ENCODE peak calls at places on chromosomes 2 and 18, in nine cellular contexts. One of them, this sample, is unnamed.

GRCh38 chr2:45729753-45730512 is 78.5 kb downstream of the PRKCE start:
- DNase-seq in epithelial cell of esophagus: peak
- DNase-seq in dorsolateral prefrontal cortex: no peak
- DNase-seq in left ventricle myocardium inferior: no peak
- DNase-seq in sigmoid colon: no peak
- DNase-seq in CD4-positive, alpha-beta T cell: no peak
- DNase-seq in mesothelial cell of epicardium: no peak
- DNase-seq in thyroid gland: peak
- DNase-seq in AG09319: no peak
- DNase-seq in this sample: no peak

GRCh38 chr2:121828281-121828731 is 72.9 kb downstream of the TSN start:
- DNase-seq in epithelial cell of esophagus: peak
- DNase-seq in dorsolateral prefrontal cortex: no peak
- DNase-seq in left ventricle myocardium inferior: no peak
- DNase-seq in sigmoid colon: no peak
- DNase-seq in CD4-positive, alpha-beta T cell: no peak
- DNase-seq in mesothelial cell of epicardium: no peak
- DNase-seq in thyroid gland: no peak
- DNase-seq in AG09319: no peak
- DNase-seq in this sample: no peak

GRCh38 chr18:48355526-48356115 is 53.6 kb downstream of the ZBTB7C start:
- DNase-seq in epithelial cell of esophagus: no peak
- DNase-seq in dorsolateral prefrontal cortex: no peak
- DNase-seq in left ventricle myocardium inferior: no peak
- DNase-seq in sigmoid colon: peak
- DNase-seq in CD4-positive, alpha-beta T cell: no peak
- DNase-seq in mesothelial cell of epicardium: no peak
- DNase-seq in thyroid gland: peak
- DNase-seq in AG09319: no peak
- DNase-seq in this sample: no peak

GRCh38 chr18:47100214-47100831 is 50.0 kb downstream of the HDHD2 start:
- DNase-seq in epithelial cell of esophagus: peak
- DNase-seq in dorsolateral prefrontal cortex: peak
- DNase-seq in left ventricle myocardium inferior: peak
- DNase-seq in sigmoid colon: peak
- DNase-seq in CD4-positive, alpha-beta T cell: peak
- DNase-seq in mesothelial cell of epicardium: no peak
- DNase-seq in thyroid gland: peak
- DNase-seq in AG09319: no peak
- DNase-seq in this sample: peak

GRCh38 chr18:36169938-36170337 is 17.4 kb upstream of the MOCOS start:
- DNase-seq in epithelial cell of esophagus: no peak
- DNase-seq in dorsolateral prefrontal cortex: no peak
- DNase-seq in left ventricle myocardium inferior: no peak
- DNase-seq in sigmoid colon: no peak
- DNase-seq in CD4-positive, alpha-beta T cell: no peak
- DNase-seq in mesothelial cell of epicardium: no peak
- DNase-seq in thyroid gland: no peak
- DNase-seq in AG09319: no peak
- DNase-seq in this sample: no peak

GRCh38 chr2:20223345-20224190 is 1.4 kb downstream of the SDC1 start:
- DNase-seq in epithelial cell of esophagus: peak
- DNase-seq in dorsolateral prefrontal cortex: no peak
- DNase-seq in left ventricle myocardium inferior: no peak
- DNase-seq in sigmoid colon: no peak
- DNase-seq in CD4-positive, alpha-beta T cell: no peak
- DNase-seq in mesothelial cell of epicardium: no peak
- DNase-seq in thyroid gland: peak
- DNase-seq in AG09319: no peak
- DNase-seq in this sample: no peak

GRCh38 chr2:236571161-236571560 is 1.5 kb downstream of the ACKR3 start:
- DNase-seq in epithelial cell of esophagus: no peak
- DNase-seq in dorsolateral prefrontal cortex: no peak
- DNase-seq in left ventricle myocardium inferior: no peak
- DNase-seq in sigmoid colon: peak
- DNase-seq in CD4-positive, alpha-beta T cell: no peak
- DNase-seq in mesothelial cell of epicardium: no peak
- DNase-seq in thyroid gland: peak
- DNase-seq in AG09319: no peak
- DNase-seq in this sample: no peak

GRCh38 chr18:10953672-10954071 is 195.7 kb downstream of the PIEZO2 start:
- DNase-seq in epithelial cell of esophagus: no peak
- DNase-seq in dorsolateral prefrontal cortex: no peak
- DNase-seq in left ventricle myocardium inferior: no peak
- DNase-seq in sigmoid colon: no peak
- DNase-seq in CD4-positive, alpha-beta T cell: no peak
- DNase-seq in mesothelial cell of epicardium: no peak
- DNase-seq in thyroid gland: no peak
- DNase-seq in AG09319: no peak
- DNase-seq in this sample: no peak

GRCh38 chr2:212619954-212620353 is 81.4 kb upstream of the ERBB4 start:
- DNase-seq in epithelial cell of esophagus: peak
- DNase-seq in dorsolateral prefrontal cortex: no peak
- DNase-seq in left ventricle myocardium inferior: no peak
- DNase-seq in sigmoid colon: no peak
- DNase-seq in CD4-positive, alpha-beta T cell: no peak
- DNase-seq in mesothelial cell of epicardium: no peak
- DNase-seq in thyroid gland: no peak
- DNase-seq in AG09319: no peak
- DNase-seq in this sample: no peak

GRCh38 chr2:39664898-39665591 is 672 bp upstream of the TMEM178A start:
- DNase-seq in epithelial cell of esophagus: no peak
- DNase-seq in dorsolateral prefrontal cortex: no peak
- DNase-seq in left ventricle myocardium inferior: no peak
- DNase-seq in sigmoid colon: no peak
- DNase-seq in CD4-positive, alpha-beta T cell: no peak
- DNase-seq in mesothelial cell of epicardium: no peak
- DNase-seq in thyroid gland: peak
- DNase-seq in AG09319: no peak
- DNase-seq in this sample: no peak

GRCh38 chr2:37061312-37061711 is 22.9 kb downstream of the HEATR5B start:
- DNase-seq in epithelial cell of esophagus: no peak
- DNase-seq in dorsolateral prefrontal cortex: no peak
- DNase-seq in left ventricle myocardium inferior: no peak
- DNase-seq in sigmoid colon: no peak
- DNase-seq in CD4-positive, alpha-beta T cell: no peak
- DNase-seq in mesothelial cell of epicardium: no peak
- DNase-seq in thyroid gland: no peak
- DNase-seq in AG09319: no peak
- DNase-seq in this sample: no peak

GRCh38 chr2:216391401-216391800 is 19.1 kb upstream of the MARCHF4 start:
- DNase-seq in epithelial cell of esophagus: peak
- DNase-seq in dorsolateral prefrontal cortex: no peak
- DNase-seq in left ventricle myocardium inferior: no peak
- DNase-seq in sigmoid colon: no peak
- DNase-seq in CD4-positive, alpha-beta T cell: no peak
- DNase-seq in mesothelial cell of epicardium: no peak
- DNase-seq in thyroid gland: no peak
- DNase-seq in AG09319: no peak
- DNase-seq in this sample: no peak

GRCh38 chr2:56191617-56192016 is 7.8 kb downstream of the CCDC85A start:
- DNase-seq in epithelial cell of esophagus: peak
- DNase-seq in dorsolateral prefrontal cortex: no peak
- DNase-seq in left ventricle myocardium inferior: no peak
- DNase-seq in sigmoid colon: no peak
- DNase-seq in CD4-positive, alpha-beta T cell: no peak
- DNase-seq in mesothelial cell of epicardium: no peak
- DNase-seq in thyroid gland: peak
- DNase-seq in AG09319: no peak
- DNase-seq in this sample: no peak

GRCh38 chr2:28958689-28959088 is 22.4 kb upstream of the TOGARAM2 start:
- DNase-seq in epithelial cell of esophagus: peak
- DNase-seq in dorsolateral prefrontal cortex: peak
- DNase-seq in left ventricle myocardium inferior: peak
- DNase-seq in sigmoid colon: peak
- DNase-seq in CD4-positive, alpha-beta T cell: no peak
- DNase-seq in mesothelial cell of epicardium: no peak
- DNase-seq in thyroid gland: peak
- DNase-seq in AG09319: peak
- DNase-seq in this sample: peak

GRCh38 chr2:151916632-151917031 is 88.4 kb upstream of the ARL5A start:
- DNase-seq in epithelial cell of esophagus: no peak
- DNase-seq in dorsolateral prefrontal cortex: no peak
- DNase-seq in left ventricle myocardium inferior: no peak
- DNase-seq in sigmoid colon: no peak
- DNase-seq in CD4-positive, alpha-beta T cell: no peak
- DNase-seq in mesothelial cell of epicardium: no peak
- DNase-seq in thyroid gland: no peak
- DNase-seq in AG09319: no peak
- DNase-seq in this sample: no peak
- TF ChIP-seq CTCF in epithelial cell of esophagus: no peak
- TF ChIP-seq CTCF in dorsolateral prefrontal cortex: no peak
- TF ChIP-seq CTCF in left ventricle myocardium inferior: no peak
- TF ChIP-seq CTCF in sigmoid colon: no peak
- TF ChIP-seq CTCF in CD4-positive, alpha-beta T cell: no peak
- TF ChIP-seq CTCF in mesothelial cell of epicardium: no peak
- TF ChIP-seq CTCF in thyroid gland: no peak
- TF ChIP-seq CTCF in AG09319: no peak
- TF ChIP-seq CTCF in this sample: no peak

GRCh38 chr2:234733795-234734600 is 217.8 kb upstream of the SH3BP4 start:
- DNase-seq in epithelial cell of esophagus: no peak
- DNase-seq in dorsolateral prefrontal cortex: no peak
- DNase-seq in left ventricle myocardium inferior: no peak
- DNase-seq in sigmoid colon: no peak
- DNase-seq in CD4-positive, alpha-beta T cell: no peak
- DNase-seq in mesothelial cell of epicardium: no peak
- DNase-seq in thyroid gland: no peak
- DNase-seq in AG09319: no peak
- DNase-seq in this sample: no peak
- TF ChIP-seq CTCF in epithelial cell of esophagus: no peak
- TF ChIP-seq CTCF in dorsolateral prefrontal cortex: no peak
- TF ChIP-seq CTCF in left ventricle myocardium inferior: no peak
- TF ChIP-seq CTCF in sigmoid colon: no peak
- TF ChIP-seq CTCF in CD4-positive, alpha-beta T cell: no peak
- TF ChIP-seq CTCF in mesothelial cell of epicardium: no peak
- TF ChIP-seq CTCF in thyroid gland: no peak
- TF ChIP-seq CTCF in AG09319: no peak
- TF ChIP-seq CTCF in this sample: no peak

DNA sequence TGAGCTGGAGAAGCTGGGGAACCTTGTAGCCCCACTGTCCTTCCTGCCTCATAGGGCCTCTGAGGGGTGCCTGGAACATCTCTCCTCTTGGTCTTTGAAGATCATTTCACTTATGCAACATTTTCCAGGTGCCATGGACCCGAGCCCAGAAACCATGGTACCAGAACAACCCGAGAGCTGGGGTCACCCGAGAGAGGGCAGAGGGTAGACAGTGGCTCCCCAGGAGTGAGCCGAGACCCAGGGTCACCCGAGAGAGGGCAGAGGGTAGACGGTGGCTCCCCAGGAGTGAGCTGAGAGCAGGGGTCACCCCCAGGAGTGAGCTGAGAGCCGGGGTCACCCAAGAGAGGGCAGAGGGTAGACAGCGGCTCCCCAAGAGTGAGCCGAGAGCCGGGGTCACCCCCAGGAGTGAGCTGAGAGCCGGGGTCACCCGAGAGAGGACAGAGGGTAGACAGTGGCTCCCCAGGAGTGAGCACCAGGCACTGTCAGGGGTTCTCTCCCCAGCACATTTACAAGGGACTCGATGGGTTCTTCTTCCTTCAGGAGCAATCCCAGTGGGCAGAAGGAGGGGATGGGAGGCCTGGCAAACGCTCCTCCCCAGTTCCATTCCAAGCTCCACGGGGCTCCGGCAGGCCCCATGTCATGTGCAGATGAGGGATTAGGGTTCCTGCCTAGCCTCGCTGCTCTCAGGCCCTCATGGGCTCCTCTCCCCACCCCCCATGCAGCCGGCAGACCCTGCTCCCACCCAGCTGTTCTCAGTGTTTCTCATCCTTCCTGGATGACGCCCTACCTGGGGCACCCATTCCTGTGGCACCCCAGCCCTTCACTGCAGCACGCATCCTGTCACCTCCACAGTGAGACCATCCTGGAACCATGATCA is 163.5 kb downstream of the RTP5 start:
- DNase-seq in epithelial cell of esophagus: no peak
- DNase-seq in dorsolateral prefrontal cortex: no peak
- DNase-seq in left ventricle myocardium inferior: no peak
- DNase-seq in sigmoid colon: peak
- DNase-seq in CD4-positive, alpha-beta T cell: no peak
- DNase-seq in mesothelial cell of epicardium: no peak
- DNase-seq in thyroid gland: no peak
- DNase-seq in AG09319: no peak
- DNase-seq in this sample: no peak
- TF ChIP-seq CTCF in epithelial cell of esophagus: no peak
- TF ChIP-seq CTCF in dorsolateral prefrontal cortex: no peak
- TF ChIP-seq CTCF in left ventricle myocardium inferior: no peak
- TF ChIP-seq CTCF in sigmoid colon: no peak
- TF ChIP-seq CTCF in CD4-positive, alpha-beta T cell: no peak
- TF ChIP-seq CTCF in mesothelial cell of epicardium: no peak
- TF ChIP-seq CTCF in thyroid gland: no peak
- TF ChIP-seq CTCF in AG09319: no peak
- TF ChIP-seq CTCF in this sample: no peak

DNA sequence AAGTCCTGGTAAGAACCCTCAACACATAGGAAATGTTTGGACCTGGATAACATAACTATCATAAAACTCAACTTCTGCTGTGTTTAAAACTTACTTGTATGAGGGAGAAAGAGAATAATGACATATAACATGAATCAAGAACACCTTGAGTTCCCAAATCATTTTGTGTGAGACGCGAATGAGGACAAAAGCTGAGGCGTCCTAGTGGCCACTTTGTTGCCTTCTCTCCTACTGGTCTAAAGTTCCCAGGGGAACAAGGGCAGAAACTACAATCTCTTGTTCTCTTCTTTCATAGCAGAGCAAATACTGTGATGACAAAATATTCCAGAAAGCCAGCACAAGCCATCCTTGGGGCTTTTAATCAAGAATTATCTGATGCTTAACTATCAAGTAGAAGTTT is 8.3 kb upstream of the LCT start:
- DNase-seq in epithelial cell of esophagus: no peak
- DNase-seq in dorsolateral prefrontal cortex: no peak
- DNase-seq in left ventricle myocardium inferior: no peak
- DNase-seq in sigmoid colon: no peak
- DNase-seq in CD4-positive, alpha-beta T cell: no peak
- DNase-seq in mesothelial cell of epicardium: no peak
- DNase-seq in thyroid gland: no peak
- DNase-seq in AG09319: no peak
- DNase-seq in this sample: no peak
- TF ChIP-seq CTCF in epithelial cell of esophagus: no peak
- TF ChIP-seq CTCF in dorsolateral prefrontal cortex: no peak
- TF ChIP-seq CTCF in left ventricle myocardium inferior: no peak
- TF ChIP-seq CTCF in sigmoid colon: no peak
- TF ChIP-seq CTCF in CD4-positive, alpha-beta T cell: no peak
- TF ChIP-seq CTCF in mesothelial cell of epicardium: no peak
- TF ChIP-seq CTCF in thyroid gland: no peak
- TF ChIP-seq CTCF in AG09319: no peak
- TF ChIP-seq CTCF in this sample: no peak